ENCODE peak calls at places on chromosomes 6 and 20, in seven cellular contexts. One of them, this sample, is unnamed. For H3K9me3, the result is how much of the 10 kb centered on the place peaks cover.

GRCh38 chr6:46677314-46677654 is 10.4 kb upstream of the TDRD6 start:
- DNase-seq in PC-3: peak
- DNase-seq in mucosa of descending colon: no peak
- DNase-seq in CD8-positive, alpha-beta memory T cell: no peak
- DNase-seq in endothelial cell of umbilical vein: no peak
- DNase-seq in neuronal stem cell: no peak
- DNase-seq in heart left ventricle: no peak
- DNase-seq in this sample: no peak

GRCh38 chr20:48769111-48769879 is 58.5 kb downstream of the PREX1 start:
- DNase-seq in neuronal stem cell: no peak
- DNase-seq in mucosa of descending colon: no peak
- DNase-seq in PC-3: no peak
- DNase-seq in CD8-positive, alpha-beta memory T cell: peak
- DNase-seq in heart left ventricle: no peak
- DNase-seq in endothelial cell of umbilical vein: no peak
- DNase-seq in this sample: peak

GRCh38 chr6:127554435-127555006 is 22.5 kb upstream of the C6orf58 start:
- DNase-seq in heart left ventricle: no peak
- DNase-seq in CD8-positive, alpha-beta memory T cell: no peak
- DNase-seq in neuronal stem cell: peak
- DNase-seq in PC-3: peak
- DNase-seq in endothelial cell of umbilical vein: peak
- DNase-seq in mucosa of descending colon: no peak
- DNase-seq in this sample: no peak

GRCh38 chr6:13398421-13398994 is 70.2 kb upstream of the TBC1D7 start:
- DNase-seq in neuronal stem cell: peak
- DNase-seq in PC-3: no peak
- DNase-seq in endothelial cell of umbilical vein: no peak
- DNase-seq in heart left ventricle: no peak
- DNase-seq in CD8-positive, alpha-beta memory T cell: no peak
- DNase-seq in mucosa of descending colon: no peak
- DNase-seq in this sample: no peak

GRCh38 chr6:147633191-147633590 is 124.7 kb downstream of the SAMD5 start:
- DNase-seq in mucosa of descending colon: no peak
- DNase-seq in PC-3: no peak
- DNase-seq in endothelial cell of umbilical vein: no peak
- DNase-seq in CD8-positive, alpha-beta memory T cell: no peak
- DNase-seq in heart left ventricle: no peak
- DNase-seq in neuronal stem cell: no peak
- DNase-seq in this sample: no peak

GRCh38 chr20:38878798-38879197 is 47.4 kb upstream of the FAM83D start:
- DNase-seq in PC-3: peak
- DNase-seq in neuronal stem cell: peak
- DNase-seq in mucosa of descending colon: no peak
- DNase-seq in endothelial cell of umbilical vein: no peak
- DNase-seq in heart left ventricle: no peak
- DNase-seq in CD8-positive, alpha-beta memory T cell: peak
- DNase-seq in this sample: no peak

GRCh38 chr6:42762338-42762929 is 16.5 kb upstream of the TBCC start:
- DNase-seq in heart left ventricle: no peak
- DNase-seq in CD8-positive, alpha-beta memory T cell: no peak
- DNase-seq in endothelial cell of umbilical vein: no peak
- DNase-seq in mucosa of descending colon: no peak
- DNase-seq in neuronal stem cell: no peak
- DNase-seq in PC-3: no peak
- DNase-seq in this sample: no peak

GRCh38 chr6:3712827-3713226 is 38.7 kb downstream of the PXDC1 start:
- DNase-seq in CD8-positive, alpha-beta memory T cell: no peak
- DNase-seq in mucosa of descending colon: no peak
- DNase-seq in PC-3: no peak
- DNase-seq in neuronal stem cell: no peak
- DNase-seq in endothelial cell of umbilical vein: no peak
- DNase-seq in heart left ventricle: no peak
- DNase-seq in this sample: no peak

GRCh38 chr6:127221201-127221600 is 45.5 kb upstream of the RNF146 start:
- DNase-seq in endothelial cell of umbilical vein: no peak
- DNase-seq in heart left ventricle: peak
- DNase-seq in CD8-positive, alpha-beta memory T cell: no peak
- DNase-seq in PC-3: no peak
- DNase-seq in mucosa of descending colon: no peak
- DNase-seq in neuronal stem cell: no peak
- DNase-seq in this sample: no peak

GRCh38 chr20:18537651-18538050 is 29.6 kb upstream of the SMIM26 start:
- DNase-seq in mucosa of descending colon: no peak
- DNase-seq in heart left ventricle: no peak
- DNase-seq in CD8-positive, alpha-beta memory T cell: no peak
- DNase-seq in endothelial cell of umbilical vein: no peak
- DNase-seq in PC-3: peak
- DNase-seq in neuronal stem cell: no peak
- DNase-seq in this sample: no peak

GRCh38 chr6:2454180-2454579 is 208.8 kb upstream of the GMDS start:
- DNase-seq in neuronal stem cell: no peak
- DNase-seq in mucosa of descending colon: no peak
- DNase-seq in heart left ventricle: no peak
- DNase-seq in CD8-positive, alpha-beta memory T cell: no peak
- DNase-seq in PC-3: no peak
- DNase-seq in endothelial cell of umbilical vein: no peak
- DNase-seq in this sample: no peak

GRCh38 chr6:34370371-34370770 is 22.1 kb downstream of the NUDT3 start:
- DNase-seq in PC-3: no peak
- DNase-seq in CD8-positive, alpha-beta memory T cell: no peak
- DNase-seq in neuronal stem cell: no peak
- DNase-seq in heart left ventricle: peak
- DNase-seq in endothelial cell of umbilical vein: peak
- DNase-seq in mucosa of descending colon: no peak
- DNase-seq in this sample: no peak

GRCh38 chr6:170178561-170179477 is 112.1 kb downstream of the DLL1 start:
- DNase-seq in mucosa of descending colon: peak
- DNase-seq in CD8-positive, alpha-beta memory T cell: peak
- DNase-seq in heart left ventricle: no peak
- DNase-seq in PC-3: peak
- DNase-seq in neuronal stem cell: no peak
- DNase-seq in endothelial cell of umbilical vein: peak
- DNase-seq in this sample: peak

GRCh38 chr6:103707596-103708325 is 1152.0 kb downstream of the HACE1 start:
- DNase-seq in CD8-positive, alpha-beta memory T cell: no peak
- DNase-seq in endothelial cell of umbilical vein: no peak
- DNase-seq in heart left ventricle: no peak
- DNase-seq in PC-3: peak
- DNase-seq in neuronal stem cell: no peak
- DNase-seq in mucosa of descending colon: no peak
- DNase-seq in this sample: no peak

GRCh38 chr20:4136078-4136966 is 121.0 kb upstream of the RNF24 start:
- DNase-seq in mucosa of descending colon: no peak
- DNase-seq in neuronal stem cell: no peak
- DNase-seq in CD8-positive, alpha-beta memory T cell: no peak
- DNase-seq in PC-3: no peak
- DNase-seq in heart left ventricle: no peak
- DNase-seq in endothelial cell of umbilical vein: no peak
- DNase-seq in this sample: no peak

GRCh38 chr6:16757332-16757731 is 3.9 kb downstream of the ATXN1 start:
- DNase-seq in CD8-positive, alpha-beta memory T cell: no peak
- DNase-seq in neuronal stem cell: no peak
- DNase-seq in PC-3: peak
- DNase-seq in heart left ventricle: no peak
- DNase-seq in endothelial cell of umbilical vein: no peak
- DNase-seq in mucosa of descending colon: no peak
- DNase-seq in this sample: no peak

DNA sequence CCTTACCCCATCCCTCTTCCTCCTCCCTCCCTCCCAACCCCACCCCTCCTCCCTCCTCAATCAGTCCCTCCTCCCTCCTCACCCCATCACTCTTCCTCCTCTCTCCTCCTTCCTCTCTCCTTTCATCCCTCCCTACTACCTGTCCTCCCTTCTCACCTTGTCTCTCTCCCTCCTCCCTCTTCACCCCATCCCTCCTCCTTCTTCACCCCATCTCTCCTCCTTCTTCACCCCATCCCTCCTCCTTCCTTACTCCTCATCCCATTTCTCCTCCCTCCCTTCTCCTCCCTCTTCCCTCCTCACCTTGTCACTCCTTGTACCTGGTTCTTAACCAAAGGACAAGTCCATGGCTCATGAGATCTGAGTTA is 222.4 kb downstream of the TTLL2 start:
- DNase-seq in heart left ventricle: no peak
- DNase-seq in endothelial cell of umbilical vein: no peak
- DNase-seq in mucosa of descending colon: no peak
- DNase-seq in PC-3: no peak
- DNase-seq in CD8-positive, alpha-beta memory T cell: no peak
- DNase-seq in neuronal stem cell: no peak
- DNase-seq in this sample: no peak
- H3K9me3 ChIP-seq in heart left ventricle: under half
- H3K9me3 ChIP-seq in endothelial cell of umbilical vein: under half
- H3K9me3 ChIP-seq in mucosa of descending colon: under half
- H3K9me3 ChIP-seq in PC-3: under half
- H3K9me3 ChIP-seq in CD8-positive, alpha-beta memory T cell: under half
- H3K9me3 ChIP-seq in neuronal stem cell: under half
- H3K9me3 ChIP-seq in this sample: under half

GRCh38 chr20:56237337-56237736 is 11.2 kb upstream of the MC3R start:
- DNase-seq in heart left ventricle: no peak
- DNase-seq in neuronal stem cell: no peak
- DNase-seq in mucosa of descending colon: no peak
- DNase-seq in CD8-positive, alpha-beta memory T cell: no peak
- DNase-seq in endothelial cell of umbilical vein: no peak
- DNase-seq in PC-3: no peak
- DNase-seq in this sample: no peak
- H3K9me3 ChIP-seq in heart left ventricle: under half
- H3K9me3 ChIP-seq in neuronal stem cell: under half
- H3K9me3 ChIP-seq in mucosa of descending colon: under half
- H3K9me3 ChIP-seq in CD8-positive, alpha-beta memory T cell: under half
- H3K9me3 ChIP-seq in endothelial cell of umbilical vein: under half
- H3K9me3 ChIP-seq in PC-3: under half
- H3K9me3 ChIP-seq in this sample: under half

DNA sequence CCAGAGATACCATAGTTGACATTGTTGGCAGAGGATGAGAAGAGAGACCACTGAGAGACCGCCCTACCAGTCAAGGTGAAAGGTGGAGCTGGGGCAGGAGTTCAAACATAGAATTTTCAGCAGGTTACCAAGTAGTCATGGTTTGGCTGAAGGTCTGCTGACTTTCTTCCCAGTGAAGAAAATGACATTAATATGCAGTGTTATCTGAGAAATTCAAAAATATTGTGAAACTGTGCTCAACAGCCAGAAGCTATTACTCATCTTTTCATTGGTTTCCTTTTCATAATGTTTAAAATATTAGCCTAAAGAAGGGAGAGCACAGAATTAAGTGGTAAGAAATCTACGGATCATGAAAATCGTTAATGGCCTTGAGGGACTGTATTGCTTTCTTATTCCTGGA is 209.2 kb downstream of the FNDC1 start:
- DNase-seq in endothelial cell of umbilical vein: no peak
- DNase-seq in PC-3: no peak
- DNase-seq in neuronal stem cell: no peak
- DNase-seq in heart left ventricle: no peak
- DNase-seq in mucosa of descending colon: no peak
- DNase-seq in CD8-positive, alpha-beta memory T cell: no peak
- DNase-seq in this sample: no peak
- H3K9me3 ChIP-seq in endothelial cell of umbilical vein: under half
- H3K9me3 ChIP-seq in PC-3: under half
- H3K9me3 ChIP-seq in neuronal stem cell: under half
- H3K9me3 ChIP-seq in heart left ventricle: under half
- H3K9me3 ChIP-seq in mucosa of descending colon: under half
- H3K9me3 ChIP-seq in CD8-positive, alpha-beta memory T cell: under half
- H3K9me3 ChIP-seq in this sample: under half

GRCh38 chr20:47524385-47524784 is 22.7 kb downstream of the NCOA3 start:
- DNase-seq in PC-3: no peak
- DNase-seq in heart left ventricle: no peak
- DNase-seq in CD8-positive, alpha-beta memory T cell: no peak
- DNase-seq in mucosa of descending colon: no peak
- DNase-seq in endothelial cell of umbilical vein: no peak
- DNase-seq in neuronal stem cell: no peak
- DNase-seq in this sample: no peak
- H3K9me3 ChIP-seq in PC-3: under half
- H3K9me3 ChIP-seq in heart left ventricle: under half
- H3K9me3 ChIP-seq in CD8-positive, alpha-beta memory T cell: under half
- H3K9me3 ChIP-seq in mucosa of descending colon: under half
- H3K9me3 ChIP-seq in endothelial cell of umbilical vein: under half
- H3K9me3 ChIP-seq in neuronal stem cell: half or more
- H3K9me3 ChIP-seq in this sample: under half

DNA sequence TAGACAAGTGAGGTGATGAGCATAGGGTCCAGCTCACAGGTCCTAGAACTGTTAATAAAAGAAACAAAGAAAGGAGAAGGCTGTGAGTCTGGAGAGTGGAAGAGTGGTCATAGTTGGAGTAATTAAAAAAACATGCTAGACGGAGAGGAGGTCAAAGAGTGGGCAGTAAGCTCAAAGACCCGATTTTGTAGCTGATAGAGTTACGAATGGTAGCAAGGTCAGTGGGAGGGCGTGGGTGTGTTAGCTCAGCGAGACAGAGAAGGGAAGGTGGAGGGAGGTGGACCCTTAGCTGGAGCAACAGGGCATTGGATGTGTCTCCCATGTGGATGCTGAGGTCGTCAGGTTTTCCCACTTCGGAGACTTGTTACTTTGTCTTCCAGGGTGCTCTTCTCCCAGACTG is 431.7 kb downstream of the CDH26 start:
- DNase-seq in endothelial cell of umbilical vein: no peak
- DNase-seq in CD8-positive, alpha-beta memory T cell: no peak
- DNase-seq in heart left ventricle: no peak
- DNase-seq in PC-3: no peak
- DNase-seq in mucosa of descending colon: no peak
- DNase-seq in neuronal stem cell: no peak
- DNase-seq in this sample: no peak
- H3K9me3 ChIP-seq in endothelial cell of umbilical vein: under half
- H3K9me3 ChIP-seq in CD8-positive, alpha-beta memory T cell: under half
- H3K9me3 ChIP-seq in heart left ventricle: under half
- H3K9me3 ChIP-seq in PC-3: under half
- H3K9me3 ChIP-seq in mucosa of descending colon: under half
- H3K9me3 ChIP-seq in neuronal stem cell: under half
- H3K9me3 ChIP-seq in this sample: under half

DNA sequence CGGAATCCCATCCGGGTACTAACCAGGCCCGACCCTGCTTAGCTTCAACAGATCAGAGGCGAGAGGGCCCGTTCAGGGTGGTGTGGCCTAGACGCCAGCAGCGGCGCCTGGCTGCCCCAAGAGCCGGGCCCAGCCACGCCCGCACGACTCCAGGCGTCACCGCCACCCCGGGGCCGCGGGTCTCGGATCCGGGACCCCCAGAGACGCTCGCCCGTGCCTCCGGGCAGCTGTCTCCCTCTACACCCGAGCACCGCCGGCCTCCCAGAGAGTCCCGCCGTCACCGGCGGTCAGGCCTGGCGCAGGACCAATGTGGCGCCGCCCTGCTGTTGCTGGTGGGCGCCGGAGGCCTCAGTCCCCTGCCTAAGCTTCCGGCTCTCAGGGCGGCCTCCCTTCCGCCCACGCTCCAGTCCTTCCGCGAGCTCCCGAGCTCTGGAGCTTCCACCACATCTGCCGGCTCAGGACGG is 441.2 kb upstream of the DEFB115 start:
- DNase-seq in neuronal stem cell: no peak
- DNase-seq in CD8-positive, alpha-beta memory T cell: peak
- DNase-seq in heart left ventricle: peak
- DNase-seq in endothelial cell of umbilical vein: no peak
- DNase-seq in PC-3: no peak
- DNase-seq in mucosa of descending colon: peak
- DNase-seq in this sample: no peak
- H3K9me3 ChIP-seq in neuronal stem cell: under half
- H3K9me3 ChIP-seq in CD8-positive, alpha-beta memory T cell: under half
- H3K9me3 ChIP-seq in heart left ventricle: under half
- H3K9me3 ChIP-seq in endothelial cell of umbilical vein: under half
- H3K9me3 ChIP-seq in PC-3: under half
- H3K9me3 ChIP-seq in mucosa of descending colon: half or more
- H3K9me3 ChIP-seq in this sample: under half

This sample was measured in lung.